ENCODE peak calls at places on chromosome 5, in five cellular contexts. C, L, O, D and G are unnamed samples.

GRCh38 chr5:77849308-77849900 is 73.3 kb upstream of the TBCA start:
- DNase-seq in C (no peak), L (no peak), O (no peak), D (no peak), G (no peak)

GRCh38 chr5:142601432-142601831 is 84.5 kb downstream of the FGF1 start:
- DNase-seq in C (no peak), L (no peak), O (peak; percentile 25), D (no peak), G (no peak)

GRCh38 chr5:142095651-142096330 is 12.8 kb upstream of the NDFIP1 start:
- DNase-seq in C (no peak), L (no peak), O (peak; percentile 26), D (no peak), G (no peak)

GRCh38 chr5:39441838-39442237 is 17.1 kb upstream of the DAB2 start:
- DNase-seq in C (no peak), L (no peak), O (no peak), D (no peak), G (no peak)

GRCh38 chr5:1465966-1466471 is 20.8 kb upstream of the SLC6A3 start:
- DNase-seq in C (no peak), L (no peak), O (no peak), D (no peak), G (no peak)

GRCh38 chr5:179407191-179408175 is 62.2 kb upstream of the ADAMTS2 start:
- DNase-seq in C (no peak), L (no peak), O (peak; percentile 57), D (no peak), G (no peak)

GRCh38 chr5:80466669-80467485 is 21.0 kb upstream of the FAM151B start:
- DNase-seq in C (no peak), L (no peak), O (peak; percentile 65), D (no peak), G (peak; percentile 37)

GRCh38 chr5:76762484-76762883 is 46.6 kb downstream of the F2R start:
- DNase-seq in C (no peak), L (no peak), O (no peak), D (no peak), G (no peak)

GRCh38 chr5:1538741-1539392 is 15.1 kb upstream of the LPCAT1 start:
- DNase-seq in C (no peak), L (no peak), O (no peak), D (no peak), G (no peak)

GRCh38 chr5:142412581-142412980 is 87.8 kb upstream of the SPRY4 start:
- DNase-seq in C (no peak), L (no peak), O (no peak), D (no peak), G (no peak)

GRCh38 chr5:39717186-39717897 is 292.6 kb upstream of the DAB2 start:
- DNase-seq in C (no peak), L (no peak), O (peak; percentile 63), D (no peak), G (peak; percentile 32)

GRCh38 chr5:10662661-10663245 is 98.3 kb downstream of the DAP start:
- DNase-seq in C (no peak), L (no peak), O (no peak), D (no peak), G (no peak)

GRCh38 chr5:73901455-73901854 is 275.5 kb downstream of the ARHGEF28 start:
- DNase-seq in C (peak; percentile 34), L (no peak), O (no peak), D (no peak), G (no peak)

GRCh38 chr5:132023258-132024116 is 12.0 kb upstream of the ACSL6 start:
- DNase-seq in C (no peak), L (no peak), O (no peak), D (no peak), G (no peak)